ENCODE peak calls at places on chromosomes 5 and 9, in four cellular contexts. V, A, X and N are unnamed samples.

GRCh38 chr5:15752886-15753285 is 252.9 kb downstream of the FBXL7 start:
- DNase-seq in A (no peak), V (no peak), X (no peak), N (no peak)

GRCh38 chr5:67610191-67610912 is 413.8 kb upstream of the CD180 start:
- DNase-seq in X (no peak), V (no peak), A (no peak), N (no peak)

GRCh38 chr5:76527685-76528161 is 95.5 kb downstream of the F2RL2 start:
- DNase-seq in V (peak), X (no peak), A (no peak), N (no peak)

GRCh38 chr9:69385474-69386091 is 60.6 kb downstream of the ENTREP1 start:
- DNase-seq in V (no peak), X (no peak), A (no peak), N (no peak)

GRCh38 chr9:33952066-33952465 is 96.6 kb downstream of the UBAP2 start:
- DNase-seq in A (no peak), X (no peak), V (no peak), N (no peak)

GRCh38 chr5:458547-459353 is 15.8 kb downstream of the EXOC3 start:
- DNase-seq in V (no peak), A (no peak), X (peak), N (no peak)

GRCh38 chr5:124468671-124469411 is 277.6 kb downstream of the ZNF608 start:
- DNase-seq in V (no peak), A (no peak), X (no peak), N (no peak)

GRCh38 chr5:112228672-112229071 is 190.4 kb downstream of the EPB41L4A start:
- DNase-seq in X (no peak), A (no peak), V (no peak), N (no peak)

GRCh38 chr5:160242140-160242539 is 12.8 kb downstream of the FABP6 start:
- DNase-seq in A (no peak), X (no peak), V (no peak), N (no peak)

GRCh38 chr9:21810388-21810787 is 8.0 kb downstream of the MTAP start:
- DNase-seq in V (no peak), X (no peak), A (no peak), N (no peak)

GRCh38 chr9:76868897-76869296 is 37.0 kb downstream of the PRUNE2 start:
- DNase-seq in X (no peak), V (no peak), A (no peak), N (no peak)

GRCh38 chr9:90999425-91000397 is 198.1 kb downstream of the SYK start:
- DNase-seq in X (no peak), V (no peak), A (no peak), N (no peak)

GRCh38 chr5:14849516-14850294 is 21.9 kb downstream of the ANKH start:
- DNase-seq in V (no peak), X (no peak), A (no peak), N (no peak)

GRCh38 chr5:78587775-78588291 is 60.7 kb downstream of the LHFPL2 start:
- DNase-seq in X (no peak), A (peak), V (no peak), N (no peak)

GRCh38 chr9:84990850-84991505 is 321.4 kb downstream of the NTRK2 start:
- DNase-seq in X (no peak), V (no peak), A (no peak), N (no peak)
- TF ChIP-seq FOXK2 in X (no peak), V (no peak), A (no peak), N (no peak)

GRCh38 chr5:50849554-50849953 is 183.1 kb downstream of the PARP8 start:
- DNase-seq in V (peak), A (no peak), X (no peak), N (no peak)

GRCh38 chr5:50854082-50854481 is 187.6 kb downstream of the PARP8 start:
- DNase-seq in V (no peak), X (no peak), A (no peak), N (no peak)

GRCh38 chr5:50856720-50857119 is 190.3 kb downstream of the PARP8 start:
- DNase-seq in V (no peak), A (no peak), X (peak), N (no peak)

GRCh38 chr5:50853151-50853550 is 186.7 kb downstream of the PARP8 start:
- DNase-seq in V (no peak), X (peak), A (no peak), N (no peak)
- TF ChIP-seq SP1 in V (no peak), X (no peak), A (no peak), N (no peak)

GRCh38 chr9:109098221-109098959 is 21.4 kb downstream of the TMEM245 start:
- DNase-seq in X (no peak), A (peak), V (peak), N (peak)
- TF ChIP-seq FOXK2 in X (no peak), A (peak), V (no peak), N (no peak)

DNA sequence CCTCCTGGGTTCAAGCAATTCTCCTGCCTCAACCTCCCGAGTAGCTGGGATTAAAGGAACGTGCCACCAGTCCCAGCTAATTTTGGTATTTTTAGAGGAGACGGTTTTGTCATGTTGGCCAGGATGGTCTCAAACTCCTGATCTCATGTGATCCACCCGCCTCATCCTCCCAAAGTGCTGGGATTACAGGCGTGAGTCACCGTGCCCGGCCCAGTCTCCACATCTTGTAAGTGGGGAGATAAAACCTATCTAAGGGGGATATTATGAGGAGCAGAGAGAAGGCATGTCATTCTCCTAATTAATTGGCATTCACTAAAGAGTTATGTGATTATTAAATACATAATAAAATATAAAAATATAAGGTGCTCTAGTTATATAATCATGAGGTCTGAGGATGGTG is 94.1 kb upstream of the BOD1 start:
- DNase-seq in X (no peak), A (no peak), V (no peak), N (no peak)
- TF ChIP-seq SP1 in X (no peak), A (no peak), V (no peak), N (no peak)

GRCh38 chr5:113270081-113270480 is 164.7 kb downstream of the TSSK1B start:
- DNase-seq in X (no peak), V (no peak), A (no peak), N (no peak)
- TF ChIP-seq FOXK2 in X (no peak), V (no peak), A (no peak), N (no peak)